ENCODE peak calls at places on chromosome 13, in ten cellular contexts. K is activated T-cell treated with anti-CD3 and anti-CD28 coated beads, Interleukin-2, amount 50 U/mL, for 72 hours; I is activated CD4-positive, alpha-beta T cell treated with anti-CD3 and anti-CD28 coated beads for 24 hours; G is AG04449; O is stimulated activated CD8-positive, alpha-beta memory T cell treated with anti-CD3 and anti-CD28 coated beads, Interleukin-7, amount 100 ng/mL, for 1 hour; Y is cardiac muscle cell; T is stimulated activated CD4-positive, alpha-beta T cell treated with anti-CD3 and anti-CD28 coated beads, TNF-alpha, amount 100 ng/mL, for 1 hour; N is PC-9; X is midbrain; H is CD4-positive, alpha-beta T cell. J is an unnamed sample.

GRCh38 chr13:95403349-95404140 is 102.3 kb upstream of the ABCC4 start:
- DNase-seq in X (no peak), K (peak), O (no peak), Y (peak), T (no peak), N (no peak), I (no peak), H (no peak), G (no peak), J (no peak)

GRCh38 chr13:112983428-112984196 is 14.6 kb downstream of the MCF2L start:
- DNase-seq in N (no peak), X (no peak), I (no peak), O (no peak), Y (peak), H (no peak), G (no peak), K (no peak), T (no peak), J (no peak)

GRCh38 chr13:25171170-25171516 is 945 bp downstream of the AMER2 start:
- DNase-seq in O (no peak), K (no peak), N (no peak), H (no peak), X (peak), I (no peak), T (no peak), G (no peak), Y (no peak), J (no peak)

GRCh38 chr13:91045351-91046034 is 302.0 kb upstream of the MIR17HG start:
- DNase-seq in G (no peak), Y (peak), N (no peak), I (no peak), T (no peak), H (no peak), K (no peak), O (no peak), X (peak), J (no peak)

GRCh38 chr13:77300176-77301141 is 26.4 kb downstream of the MYCBP2 start:
- DNase-seq in X (no peak), I (no peak), O (no peak), T (no peak), G (peak), K (no peak), H (no peak), N (no peak), Y (no peak), J (no peak)

GRCh38 chr13:26456578-26457119 is 100.8 kb upstream of the WASF3 start:
- DNase-seq in X (no peak), T (no peak), I (no peak), Y (no peak), K (no peak), G (no peak), N (no peak), H (no peak), O (no peak), J (no peak)

GRCh38 chr13:39530996-39531395 is 72.0 kb downstream of the LHFPL6 start:
- DNase-seq in G (no peak), T (no peak), N (no peak), H (no peak), O (no peak), K (no peak), Y (no peak), X (no peak), I (no peak), J (no peak)

GRCh38 chr13:39527961-39528720 is 74.9 kb downstream of the LHFPL6 start:
- DNase-seq in Y (no peak), G (peak), N (peak), X (no peak), T (no peak), K (no peak), H (no peak), O (no peak), I (no peak), J (no peak)

GRCh38 chr13:40559915-40560314 is 106.5 kb downstream of the FOXO1 start:
- DNase-seq in K (no peak), N (no peak), G (no peak), H (no peak), Y (no peak), O (no peak), X (no peak), I (no peak), T (no peak), J (no peak)

GRCh38 chr13:51724721-51725120 is 79.2 kb downstream of the DHRS12 start:
- DNase-seq in K (no peak), Y (no peak), G (no peak), I (no peak), T (no peak), O (no peak), X (no peak), H (no peak), N (no peak), J (no peak)

GRCh38 chr13:94435604-94436226 is 43.8 kb downstream of the DCT start:
- DNase-seq in H (no peak), O (no peak), K (no peak), Y (peak), I (no peak), N (no peak), X (peak), G (no peak), T (no peak), J (peak)

GRCh38 chr13:110307697-110308376 is 753 bp downstream of the COL4A2 start:
- DNase-seq in Y (peak), O (no peak), X (no peak), N (no peak), T (no peak), G (no peak), H (no peak), I (no peak), K (no peak), J (no peak)

GRCh38 chr13:80509264-80509663 is 168.3 kb upstream of the SPRY2 start:
- DNase-seq in X (no peak), O (no peak), Y (no peak), N (no peak), K (no peak), I (no peak), T (no peak), H (no peak), G (no peak), J (no peak)

J was measured in naive B cell.